ENCODE peak calls at places on chromosomes 12 and 14, in six cellular contexts. C is left lung, N is tibial nerve, B is hepatocyte, D is psoas muscle, H is testis. G is an unnamed sample.

GRCh38 chr12:132162508-132163031 is 18.3 kb downstream of the NOC4L start:
- DNase-seq in C (peak), N (peak), B (no peak), D (peak), H (no peak), G (no peak)

GRCh38 chr12:53675701-53676607 is at the start of gene ATP5MC2:
- DNase-seq in C (peak), N (peak), B (peak), D (peak), H (peak), G (peak)

GRCh38 chr14:35341454-35342159 is 49.4 kb downstream of the PSMA6 start:
- DNase-seq in C (peak), N (peak), B (peak), D (peak), H (peak), G (peak)

GRCh38 chr14:55500219-55500701 is 59.8 kb upstream of the TBPL2 start:
- DNase-seq in C (no peak), N (no peak), B (no peak), D (no peak), H (no peak), G (no peak)

GRCh38 chr12:114444422-114445279 is 38.7 kb upstream of the TBX5 start:
- DNase-seq in C (no peak), N (no peak), B (peak), D (no peak), H (no peak), G (no peak)

GRCh38 chr14:36502558-36503508 is 17.2 kb downstream of the NKX2-1 start:
- DNase-seq in C (no peak), N (no peak), B (no peak), D (no peak), H (no peak), G (no peak)

GRCh38 chr14:104240426-104241157 is 102.2 kb downstream of the KIF26A start:
- DNase-seq in C (peak), N (no peak), B (no peak), D (no peak), H (peak), G (no peak)

GRCh38 chr12:122137681-122138080 is 36.3 kb downstream of the IL31 start:
- DNase-seq in C (no peak), N (no peak), B (peak), D (no peak), H (no peak), G (peak)

GRCh38 chr14:63573579-63573978 is 30.4 kb upstream of the PPP2R5E start:
- DNase-seq in C (no peak), N (no peak), B (no peak), D (no peak), H (no peak), G (peak)

GRCh38 chr12:29751676-29752075 is 32.1 kb downstream of the TMTC1 start:
- DNase-seq in C (no peak), N (no peak), B (no peak), D (no peak), H (no peak), G (no peak)

GRCh38 chr12:124420041-124420765 is 125.3 kb downstream of the RFLNA start:
- DNase-seq in C (no peak), N (no peak), B (no peak), D (no peak), H (no peak), G (no peak)
- H3K27ac ChIP-seq in C (peak), N (peak), B (peak), D (no peak), H (peak), G (peak)

DNA sequence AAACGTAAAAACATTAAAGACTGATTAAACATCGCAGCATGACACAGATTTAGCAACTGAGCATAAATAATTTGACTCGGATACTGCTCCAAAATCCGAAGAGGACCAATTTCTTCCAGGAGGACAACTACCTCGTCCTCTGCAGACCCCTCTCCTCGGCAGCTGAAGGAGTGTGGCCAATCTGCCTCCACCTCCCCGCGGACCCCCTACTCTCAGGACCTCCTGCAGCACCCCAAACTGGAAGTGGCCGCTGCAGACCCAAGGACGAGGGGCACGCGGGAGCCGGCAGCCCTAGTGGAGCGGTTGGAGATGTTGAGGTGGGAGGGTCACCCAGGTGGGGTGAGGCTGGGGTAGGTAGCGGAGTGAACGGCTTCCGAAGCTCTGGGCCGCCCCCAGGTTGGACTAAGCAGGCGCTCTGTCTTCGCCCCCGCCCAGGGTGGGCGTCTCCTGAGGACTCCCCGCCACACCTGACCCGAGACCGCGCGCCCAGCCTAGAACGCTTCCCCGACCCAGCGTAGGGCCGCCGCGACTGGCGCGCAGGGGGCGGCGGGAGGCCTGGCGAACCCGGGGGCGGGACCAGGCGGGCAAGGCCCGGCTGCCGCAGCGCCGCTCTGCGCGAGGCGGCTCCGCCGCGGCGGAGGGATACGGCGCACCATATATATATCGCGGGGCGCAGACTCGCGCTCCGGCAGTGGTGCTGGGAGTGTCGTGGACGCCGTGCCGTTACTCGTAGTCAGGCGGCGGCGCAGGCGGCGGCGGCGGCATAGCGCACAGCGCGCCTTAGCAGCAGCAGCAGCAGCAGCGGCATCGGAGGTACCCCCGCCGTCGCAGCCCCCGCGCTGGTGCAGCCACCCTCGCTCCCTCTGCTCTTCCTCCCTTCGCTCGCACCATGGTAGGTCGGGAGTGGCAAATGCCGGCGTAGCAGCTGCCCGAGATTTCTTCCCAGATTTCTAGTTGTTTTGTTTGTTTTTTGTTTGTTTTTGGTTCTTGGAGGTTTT is at the start of gene CALM1:
- DNase-seq in C (peak), N (peak), B (peak), D (peak), H (peak), G (peak)
- TF ChIP-seq CTCF in C (no peak), N (peak), B (no peak), D (no peak), H (peak), G (no peak)

GRCh38 chr12:124727922-124728321 is 135.7 kb downstream of the SCARB1 start:
- DNase-seq in C (peak), N (no peak), B (no peak), D (no peak), H (no peak), G (peak)

GRCh38 chr12:124732275-124733075 is 131.2 kb downstream of the SCARB1 start:
- DNase-seq in C (peak), N (no peak), B (no peak), D (no peak), H (no peak), G (no peak)

GRCh38 chr12:124731869-124732268 is 131.8 kb downstream of the SCARB1 start:
- DNase-seq in C (no peak), N (no peak), B (no peak), D (no peak), H (no peak), G (no peak)

GRCh38 chr12:124733086-124733485 is 130.6 kb downstream of the SCARB1 start:
- DNase-seq in C (peak), N (no peak), B (no peak), D (no peak), H (no peak), G (no peak)

GRCh38 chr12:124730455-124730932 is 133.2 kb downstream of the SCARB1 start:
- DNase-seq in C (no peak), N (peak), B (peak), D (no peak), H (peak), G (no peak)
- H3K27ac ChIP-seq in C (no peak), N (no peak), B (peak), D (no peak), H (no peak), G (no peak)

GRCh38 chr12:74412607-74413230 is 124.9 kb upstream of the ATXN7L3B start:
- DNase-seq in C (no peak), N (no peak), B (peak), D (no peak), H (no peak), G (no peak)
- TF ChIP-seq CTCF in C (peak), N (peak), B (peak), D (peak), H (no peak), G (peak)

DNA sequence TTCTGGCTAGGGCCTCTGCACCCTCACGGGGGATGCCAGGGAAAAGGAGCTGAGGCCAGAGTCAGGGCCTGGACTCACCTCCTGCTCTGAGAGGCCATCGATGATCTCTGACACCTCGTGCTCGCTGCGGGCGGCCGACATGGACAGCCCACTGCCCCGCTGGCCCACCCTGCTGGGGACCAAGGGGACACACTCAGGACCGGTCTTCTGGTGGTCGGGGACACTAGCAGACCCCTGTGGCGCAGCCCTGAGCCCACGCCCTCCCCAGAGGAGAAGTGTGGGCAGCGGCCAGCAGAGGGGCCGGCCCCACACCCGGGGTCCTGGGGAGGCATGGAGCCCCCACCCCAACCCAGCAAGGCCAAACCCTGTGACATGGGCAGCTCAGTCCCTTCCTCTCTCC is 134.6 kb downstream of the RFLNA start:
- DNase-seq in C (no peak), N (no peak), B (no peak), D (no peak), H (no peak), G (no peak)
- H3K27ac ChIP-seq in C (no peak), N (no peak), B (peak), D (peak), H (peak), G (peak)

DNA sequence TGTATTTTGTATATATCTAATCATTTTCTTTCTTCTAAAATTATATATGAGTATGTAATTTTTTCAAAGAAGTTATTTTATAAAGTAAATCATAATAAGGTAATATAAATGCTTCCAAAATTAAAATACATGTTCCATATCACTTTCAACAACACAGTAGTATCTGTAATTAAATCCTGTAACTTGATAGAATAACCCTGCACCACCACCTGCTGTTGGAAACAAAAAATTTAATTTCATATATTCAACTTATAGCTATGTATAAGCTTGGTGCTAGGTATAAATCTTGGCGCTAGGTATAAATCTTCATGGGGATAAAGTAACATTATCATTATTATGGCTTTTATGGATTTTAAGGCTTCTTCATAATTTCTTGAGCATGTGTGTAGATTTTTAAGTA is 149.7 kb upstream of the DCN start:
- DNase-seq in C (no peak), N (no peak), B (no peak), D (no peak), H (no peak), G (no peak)
- TF ChIP-seq CTCF in C (no peak), N (peak), B (peak), D (no peak), H (peak), G (no peak)